ENCODE peak calls at places on chromosome 1, in nine cellular contexts. N is IMR-90; F is RWPE2; D is K562; S is neuronal stem cell; R is right atrium auricular region; P is CD8-positive, alpha-beta memory T cell; L is adrenal gland; T is transverse colon. K is an unnamed sample.

GRCh38 chr1:206427296-206427695 is 43.0 kb upstream of the IKBKE start:
- DNase-seq in N (no peak), F (no peak), D (no peak), S (no peak), R (no peak), P (no peak), L (no peak), T (no peak), K (no peak)

GRCh38 chr1:50796277-50796676 is 163.8 kb downstream of the FAF1 start:
- DNase-seq in N (no peak), F (no peak), D (no peak), S (no peak), R (no peak), P (no peak), L (no peak), T (no peak), K (no peak)

GRCh38 chr1:245621589-245621988 is 466.8 kb downstream of the KIF26B start:
- DNase-seq in N (no peak), F (no peak), D (no peak), S (no peak), R (no peak), P (no peak), L (no peak), T (no peak), K (peak; percentile 69)

GRCh38 chr1:201069636-201070035 is 42.6 kb downstream of the CACNA1S start:
- DNase-seq in N (no peak), F (no peak), D (no peak), S (no peak), R (no peak), P (no peak), L (no peak), T (no peak), K (no peak)

GRCh38 chr1:207848234-207848633 is 62.7 kb downstream of the CD34 start:
- DNase-seq in N (peak; percentile 59), F (peak; percentile 72), D (peak; percentile 43), S (no peak), R (peak; percentile 84), P (no peak), L (peak; percentile 92), T (peak; percentile 86), K (no peak)

GRCh38 chr1:155859881-155860841 is 794 bp downstream of the SYT11 start:
- DNase-seq in N (peak; percentile 84), F (no peak), D (peak; percentile 81), S (peak; percentile 88), R (peak; percentile 91), P (peak; percentile 29), L (peak; percentile 90), T (peak; percentile 55), K (no peak)

GRCh38 chr1:157377216-157377821 is 175.0 kb downstream of the FCRL5 start:
- DNase-seq in N (peak; percentile 6), F (no peak), D (no peak), S (peak; percentile 37), R (no peak), P (no peak), L (peak; percentile 66), T (peak; percentile 46), K (peak; percentile 94)

GRCh38 chr1:211247921-211248320 is 11.2 kb upstream of the RCOR3 start:
- DNase-seq in N (no peak), F (no peak), D (peak; percentile 26), S (no peak), R (no peak), P (no peak), L (no peak), T (no peak), K (peak; percentile 47)

GRCh38 chr1:201450721-201451291 is 18.2 kb downstream of the PHLDA3 start:
- DNase-seq in N (peak; percentile 89), F (no peak), D (no peak), S (no peak), R (peak; percentile 76), P (no peak), L (peak; percentile 68), T (no peak), K (peak; percentile 71)

GRCh38 chr1:179156026-179156425 is 73.5 kb downstream of the ABL2 start:
- DNase-seq in N (no peak), F (no peak), D (no peak), S (no peak), R (no peak), P (no peak), L (no peak), T (no peak), K (no peak)

GRCh38 chr1:188343914-188344313 is 1515.2 kb downstream of the PLA2G4A start:
- DNase-seq in N (no peak), F (no peak), D (no peak), S (no peak), R (no peak), P (no peak), L (no peak), T (no peak), K (no peak)

GRCh38 chr1:1361982-1362423 is 3.6 kb upstream of the MXRA8 start:
- DNase-seq in N (peak; percentile 85), F (no peak), D (no peak), S (no peak), R (no peak), P (no peak), L (no peak), T (peak; percentile 20), K (peak; percentile 82)

GRCh38 chr1:32447469-32448185 is 17.2 kb upstream of the ZBTB8B start:
- DNase-seq in N (peak; percentile 74), F (no peak), D (peak; percentile 31), S (peak; percentile 67), R (no peak), P (no peak), L (no peak), T (no peak), K (peak; percentile 90)

DNA sequence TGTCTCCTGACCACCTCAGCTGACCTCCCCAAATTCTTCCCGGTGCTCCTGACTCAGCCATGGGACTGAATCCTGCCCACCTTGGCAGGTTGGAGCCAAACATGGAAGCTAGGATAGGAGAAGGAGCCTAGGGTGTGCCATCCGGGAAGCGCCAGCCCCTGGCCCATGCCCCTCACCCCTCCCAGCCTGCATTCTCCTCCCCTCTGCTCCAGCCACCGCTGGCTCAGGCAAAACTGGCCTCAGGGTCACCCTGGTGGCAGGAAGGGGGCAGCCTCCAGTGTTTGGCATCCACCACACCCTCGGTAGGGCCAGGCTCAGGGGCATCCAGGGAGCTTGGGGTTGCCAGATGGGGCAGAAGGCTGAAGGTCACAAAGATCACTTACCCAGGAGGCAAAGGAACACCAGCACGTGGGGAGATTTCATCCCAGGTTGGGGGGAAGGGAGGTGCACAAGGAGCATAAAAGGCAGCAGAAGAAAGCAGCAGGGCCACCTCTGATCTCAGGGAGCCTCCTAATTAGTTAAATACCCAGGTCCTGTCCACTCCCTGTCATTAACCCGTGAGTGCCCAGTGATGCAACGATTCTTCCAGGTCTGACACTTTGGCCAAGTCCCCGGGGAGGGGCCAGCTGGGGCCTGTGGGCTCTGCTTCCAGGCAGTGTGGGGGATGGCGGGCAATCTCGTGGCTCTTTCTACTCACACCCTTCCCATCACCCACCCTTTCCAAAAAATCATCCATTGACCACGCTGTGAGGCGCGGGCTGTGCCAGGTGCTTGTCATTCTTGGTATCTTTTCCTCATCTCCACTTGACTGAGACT is at the start of gene PLA2G2E:
- DNase-seq in N (no peak), F (no peak), D (no peak), S (no peak), R (no peak), P (no peak), L (no peak), T (no peak), K (peak; percentile 45)
- H3K4me1 ChIP-seq in N (no peaks in the 10 kb centered on the region), F (peaks cover 24% of the 10 kb centered on the region), D (peaks cover 8% of the 10 kb centered on the region), S (no peaks in the 10 kb centered on the region), R (peaks cover 6% of the 10 kb centered on the region), P (no peaks in the 10 kb centered on the region), L (no peaks in the 10 kb centered on the region), T (no peaks in the 10 kb centered on the region), K (no peaks in the 10 kb centered on the region)

DNA sequence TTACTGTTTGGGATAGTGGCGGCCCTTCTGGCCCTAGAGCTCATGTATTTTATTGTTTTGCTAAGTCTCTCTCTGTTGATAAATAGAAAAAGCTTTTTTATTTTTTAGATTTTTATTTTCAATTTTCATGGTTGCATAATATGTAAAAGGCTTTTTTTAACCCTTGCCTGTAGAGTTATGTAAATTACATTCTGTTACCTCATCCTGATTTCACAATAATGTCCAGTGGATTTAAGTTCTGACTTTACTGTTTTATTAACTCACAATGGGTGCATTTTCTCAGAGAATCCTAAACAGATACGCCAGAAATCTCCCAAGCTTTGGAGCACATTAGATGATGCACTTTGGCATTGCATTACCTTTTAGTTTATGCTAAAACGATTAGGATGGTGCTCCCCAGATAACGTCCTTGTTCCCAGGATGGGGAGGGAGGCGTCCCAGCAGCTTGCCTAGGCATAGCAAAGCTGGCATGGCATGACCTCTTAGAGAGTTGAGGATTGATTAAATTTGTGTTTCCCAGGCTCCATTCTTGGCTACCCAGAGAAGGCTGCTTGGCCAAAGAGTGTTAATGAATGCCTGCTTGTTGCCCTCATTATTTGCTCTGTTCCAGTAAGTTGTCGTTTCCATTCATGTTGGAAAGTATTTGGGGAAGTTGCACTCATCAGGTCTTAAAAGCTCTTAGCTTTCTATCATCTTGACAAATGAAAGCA is 17.1 kb downstream of the UTP25 start:
- DNase-seq in N (no peak), F (no peak), D (no peak), S (no peak), R (no peak), P (no peak), L (no peak), T (no peak), K (no peak)
- H3K36me3 ChIP-seq in N (peaks cover 34% of the 10 kb centered on the region), F (peaks cover 33% of the 10 kb centered on the region), D (peaks cover 97% of the 10 kb centered on the region), S (peaks cover 26% of the 10 kb centered on the region), R (peaks cover 41% of the 10 kb centered on the region), P (peaks cover 53% of the 10 kb centered on the region), L (no peaks in the 10 kb centered on the region), T (no peaks in the 10 kb centered on the region), K (peaks cover 65% of the 10 kb centered on the region)

GRCh38 chr1:18945401-18945849 is 11.1 kb downstream of the IFFO2 start:
- DNase-seq in N (peak; percentile 62), F (no peak), D (no peak), S (no peak), R (no peak), P (no peak), L (peak; percentile 87), T (peak; percentile 62), K (peak; percentile 77)
- H3K27ac ChIP-seq in N (peak overlapping the region; percentile 8), F (peak overlapping the region; percentile 97), D (no peak overlapping the region), S (no peak overlapping the region), R (peak overlapping the region; percentile 48), P (no peak overlapping the region), L (no peak overlapping the region), T (peak overlapping the region; percentile 59), K (peak overlapping the region; percentile 8)

GRCh38 chr1:107919953-107920352 is 45.0 kb downstream of the VAV3 start:
- DNase-seq in N (no peak), F (no peak), D (no peak), S (no peak), R (no peak), P (no peak), L (no peak), T (no peak), K (no peak)

GRCh38 chr1:107925565-107925964 is 39.4 kb downstream of the VAV3 start:
- DNase-seq in N (no peak), F (no peak), D (no peak), S (no peak), R (no peak), P (no peak), L (no peak), T (no peak), K (no peak)

GRCh38 chr1:107926436-107927080 is 38.4 kb downstream of the VAV3 start:
- DNase-seq in N (no peak), F (no peak), D (no peak), S (no peak), R (no peak), P (no peak), L (no peak), T (no peak), K (no peak)

GRCh38 chr1:107920578-107920977 is 44.4 kb downstream of the VAV3 start:
- DNase-seq in N (no peak), F (no peak), D (no peak), S (no peak), R (no peak), P (no peak), L (no peak), T (no peak), K (no peak)

GRCh38 chr1:107920999-107921398 is 44.0 kb downstream of the VAV3 start:
- DNase-seq in N (no peak), F (no peak), D (no peak), S (no peak), R (no peak), P (no peak), L (no peak), T (no peak), K (no peak)
- H3K4me1 ChIP-seq in N (no peaks in the 10 kb centered on the region), F (no peaks in the 10 kb centered on the region), D (no peaks in the 10 kb centered on the region), S (no peaks in the 10 kb centered on the region), R (no peaks in the 10 kb centered on the region), P (no peaks in the 10 kb centered on the region), L (no peaks in the 10 kb centered on the region), T (no peaks in the 10 kb centered on the region), K (no peaks in the 10 kb centered on the region)

K was measured in endodermal cell.